ENCODE peak calls at places on chromosomes 5 and 9, in five cellular contexts. One of them, this sample, is unnamed.

GRCh38 chr9:137034039-137034708 is 2.3 kb upstream of the FUT7 start:
- DNase-seq in GM12878: no peak
- DNase-seq in SK-N-SH: peak; percentile 63
- DNase-seq in HepG2: no peak
- DNase-seq in K562: no peak
- DNase-seq in this sample: no peak

GRCh38 chr5:31385774-31386537 is 145.9 kb downstream of the DROSHA start:
- DNase-seq in GM12878: no peak
- DNase-seq in SK-N-SH: no peak
- DNase-seq in HepG2: peak; percentile 54
- DNase-seq in K562: no peak
- DNase-seq in this sample: no peak

GRCh38 chr5:131218392-131218791 is 45.5 kb upstream of the CDC42SE2 start:
- DNase-seq in GM12878: no peak
- DNase-seq in SK-N-SH: no peak
- DNase-seq in HepG2: no peak
- DNase-seq in K562: no peak
- DNase-seq in this sample: no peak

GRCh38 chr9:83013261-83013610 is 49.7 kb downstream of the RASEF start:
- DNase-seq in GM12878: no peak
- DNase-seq in SK-N-SH: no peak
- DNase-seq in HepG2: no peak
- DNase-seq in K562: no peak
- DNase-seq in this sample: no peak

GRCh38 chr5:171251519-171251918 is 57.5 kb upstream of the TLX3 start:
- DNase-seq in GM12878: no peak
- DNase-seq in SK-N-SH: no peak
- DNase-seq in HepG2: no peak
- DNase-seq in K562: no peak
- DNase-seq in this sample: no peak

GRCh38 chr9:93575706-93576295 is 583 bp upstream of the PHF2 start:
- DNase-seq in GM12878: no peak
- DNase-seq in SK-N-SH: peak; percentile 75
- DNase-seq in HepG2: no peak
- DNase-seq in K562: peak; percentile 83
- DNase-seq in this sample: peak; percentile 33

GRCh38 chr5:42021923-42022322 is 96.8 kb downstream of the FBXO4 start:
- DNase-seq in GM12878: no peak
- DNase-seq in SK-N-SH: no peak
- DNase-seq in HepG2: no peak
- DNase-seq in K562: no peak
- DNase-seq in this sample: no peak

GRCh38 chr5:109141499-109142200 is 268.1 kb downstream of the PJA2 start:
- DNase-seq in GM12878: no peak
- DNase-seq in SK-N-SH: no peak
- DNase-seq in HepG2: no peak
- DNase-seq in K562: peak; percentile 6
- DNase-seq in this sample: peak; percentile 19

GRCh38 chr9:79682076-79682736 is 110.4 kb downstream of the TLE4 start:
- DNase-seq in GM12878: no peak
- DNase-seq in SK-N-SH: no peak
- DNase-seq in HepG2: peak; percentile 24
- DNase-seq in K562: no peak
- DNase-seq in this sample: no peak

GRCh38 chr5:166637295-166637694 is 1654.2 kb upstream of the WWC1 start:
- DNase-seq in GM12878: no peak
- DNase-seq in SK-N-SH: no peak
- DNase-seq in HepG2: no peak
- DNase-seq in K562: no peak
- DNase-seq in this sample: no peak

GRCh38 chr9:21252727-21253547 is 13.1 kb upstream of the IFNA14 start:
- DNase-seq in GM12878: no peak
- DNase-seq in SK-N-SH: peak; percentile 9
- DNase-seq in HepG2: peak; percentile 10
- DNase-seq in K562: no peak
- DNase-seq in this sample: peak; percentile 50

GRCh38 chr5:73822989-73823339 is 197.0 kb downstream of the ARHGEF28 start:
- DNase-seq in GM12878: no peak
- DNase-seq in SK-N-SH: no peak
- DNase-seq in HepG2: peak; percentile 85
- DNase-seq in K562: no peak
- DNase-seq in this sample: no peak

GRCh38 chr5:101306391-101307137 is 403.5 kb upstream of the ST8SIA4 start:
- DNase-seq in GM12878: no peak
- DNase-seq in SK-N-SH: no peak
- DNase-seq in HepG2: no peak
- DNase-seq in K562: no peak
- DNase-seq in this sample: no peak

GRCh38 chr9:133763272-133764183 is 25.4 kb upstream of the SARDH start:
- DNase-seq in GM12878: no peak
- DNase-seq in SK-N-SH: no peak
- DNase-seq in HepG2: no peak
- DNase-seq in K562: no peak
- DNase-seq in this sample: no peak

GRCh38 chr5:65620021-65620420 is 4.1 kb downstream of the TRIM23 start:
- DNase-seq in GM12878: no peak
- DNase-seq in SK-N-SH: no peak
- DNase-seq in HepG2: no peak
- DNase-seq in K562: no peak
- DNase-seq in this sample: no peak

GRCh38 chr5:35853652-35854051 is 3.0 kb upstream of the IL7R start:
- DNase-seq in GM12878: no peak
- DNase-seq in SK-N-SH: no peak
- DNase-seq in HepG2: no peak
- DNase-seq in K562: no peak
- DNase-seq in this sample: no peak

DNA sequence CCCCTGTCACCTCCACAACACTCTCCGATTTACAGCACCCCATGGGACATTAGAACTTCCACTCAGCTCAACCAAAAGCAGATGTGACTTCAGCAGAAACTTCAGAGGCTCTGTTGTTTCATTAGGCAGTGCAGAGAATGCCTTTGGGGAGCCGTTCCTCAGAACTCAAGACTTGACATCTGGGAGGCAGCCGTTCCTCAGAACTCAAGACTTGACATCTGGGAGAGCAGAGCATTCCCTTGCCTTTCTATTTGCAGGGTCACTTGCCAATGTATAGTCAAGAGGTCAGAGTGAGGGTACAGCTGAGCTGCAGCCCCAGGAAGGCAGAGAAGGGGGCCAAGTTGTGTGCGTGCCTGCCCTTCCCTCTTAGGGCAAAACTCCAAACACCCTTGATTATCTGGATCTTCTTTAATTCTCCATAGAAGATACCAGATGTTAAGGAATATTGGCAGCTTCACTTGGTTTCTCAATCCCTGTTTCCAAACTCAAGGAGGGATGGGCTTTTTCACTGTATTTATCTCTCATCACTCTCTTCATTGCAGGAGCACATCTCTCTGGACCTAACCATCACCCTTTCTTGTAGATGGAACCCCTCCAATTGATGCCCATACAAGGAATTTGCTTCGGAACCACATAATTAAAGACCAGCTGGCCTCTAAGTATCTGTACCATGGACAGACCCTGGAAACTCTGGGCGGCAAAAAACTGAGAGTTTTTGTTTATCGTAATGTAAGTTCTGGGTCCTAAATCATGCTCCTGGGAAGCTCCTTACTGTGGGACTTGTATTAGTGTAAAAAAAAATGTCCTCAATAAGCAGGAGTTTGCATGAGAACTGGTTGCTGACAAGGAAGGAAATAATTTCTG is 25.6 kb downstream of the TGFBI start:
- DNase-seq in GM12878: no peak
- DNase-seq in SK-N-SH: no peak
- DNase-seq in HepG2: no peak
- DNase-seq in K562: no peak
- DNase-seq in this sample: no peak
- TF ChIP-seq FOXM1 in GM12878: no peak
- TF ChIP-seq FOXM1 in SK-N-SH: no peak
- TF ChIP-seq FOXM1 in HepG2: no peak
- TF ChIP-seq FOXM1 in K562: no peak
- TF ChIP-seq FOXM1 in this sample: no peak

GRCh38 chr5:107289030-107289714 is 381.6 kb downstream of the EFNA5 start:
- DNase-seq in GM12878: peak; percentile 91
- DNase-seq in SK-N-SH: no peak
- DNase-seq in HepG2: no peak
- DNase-seq in K562: no peak
- DNase-seq in this sample: no peak

GRCh38 chr5:107286447-107287098 is 384.2 kb downstream of the EFNA5 start:
- DNase-seq in GM12878: no peak
- DNase-seq in SK-N-SH: no peak
- DNase-seq in HepG2: no peak
- DNase-seq in K562: no peak
- DNase-seq in this sample: no peak

GRCh38 chr5:107282061-107282460 is 388.7 kb downstream of the EFNA5 start:
- DNase-seq in GM12878: no peak
- DNase-seq in SK-N-SH: no peak
- DNase-seq in HepG2: no peak
- DNase-seq in K562: no peak
- DNase-seq in this sample: no peak

GRCh38 chr5:107284822-107285510 is 385.8 kb downstream of the EFNA5 start:
- DNase-seq in GM12878: no peak
- DNase-seq in SK-N-SH: no peak
- DNase-seq in HepG2: no peak
- DNase-seq in K562: no peak
- DNase-seq in this sample: no peak

GRCh38 chr5:107285772-107286171 is 385.0 kb downstream of the EFNA5 start:
- DNase-seq in GM12878: no peak
- DNase-seq in SK-N-SH: no peak
- DNase-seq in HepG2: no peak
- DNase-seq in K562: no peak
- DNase-seq in this sample: no peak
- TF ChIP-seq FOXM1 in GM12878: peak; percentile 23
- TF ChIP-seq FOXM1 in SK-N-SH: no peak
- TF ChIP-seq FOXM1 in HepG2: no peak
- TF ChIP-seq FOXM1 in K562: no peak
- TF ChIP-seq FOXM1 in this sample: no peak

GRCh38 chr9:135070964-135071735 is 16.3 kb upstream of the OLFM1 start:
- DNase-seq in GM12878: no peak
- DNase-seq in SK-N-SH: no peak
- DNase-seq in HepG2: no peak
- DNase-seq in K562: no peak
- DNase-seq in this sample: no peak
- TF ChIP-seq FOXM1 in GM12878: no peak
- TF ChIP-seq FOXM1 in SK-N-SH: no peak
- TF ChIP-seq FOXM1 in HepG2: no peak
- TF ChIP-seq FOXM1 in K562: no peak
- TF ChIP-seq FOXM1 in this sample: no peak

GRCh38 chr5:16856531-16856930 is 79.6 kb downstream of the MYO10 start:
- DNase-seq in GM12878: no peak
- DNase-seq in SK-N-SH: no peak
- DNase-seq in HepG2: no peak
- DNase-seq in K562: no peak
- DNase-seq in this sample: no peak
- TF ChIP-seq FOXM1 in GM12878: no peak
- TF ChIP-seq FOXM1 in SK-N-SH: no peak
- TF ChIP-seq FOXM1 in HepG2: no peak
- TF ChIP-seq FOXM1 in K562: no peak
- TF ChIP-seq FOXM1 in this sample: no peak

GRCh38 chr9:10005206-10005605 is 607.6 kb downstream of the PTPRD start:
- DNase-seq in GM12878: no peak
- DNase-seq in SK-N-SH: no peak
- DNase-seq in HepG2: no peak
- DNase-seq in K562: no peak
- DNase-seq in this sample: no peak
- TF ChIP-seq FOXM1 in GM12878: no peak
- TF ChIP-seq FOXM1 in SK-N-SH: no peak
- TF ChIP-seq FOXM1 in HepG2: no peak
- TF ChIP-seq FOXM1 in K562: no peak
- TF ChIP-seq FOXM1 in this sample: no peak

GRCh38 chr9:131008909-131009618 is at the start of gene LAMC3:
- DNase-seq in GM12878: no peak
- DNase-seq in SK-N-SH: peak; percentile 84
- DNase-seq in HepG2: no peak
- DNase-seq in K562: peak; percentile 67
- DNase-seq in this sample: peak; percentile 71
- TF ChIP-seq FOXM1 in GM12878: no peak
- TF ChIP-seq FOXM1 in SK-N-SH: no peak
- TF ChIP-seq FOXM1 in HepG2: no peak
- TF ChIP-seq FOXM1 in K562: no peak
- TF ChIP-seq FOXM1 in this sample: peak; percentile 40

GRCh38 chr5:172274951-172275753 is 8.4 kb downstream of the UBTD2 start:
- DNase-seq in GM12878: peak; percentile 55
- DNase-seq in SK-N-SH: no peak
- DNase-seq in HepG2: no peak
- DNase-seq in K562: no peak
- DNase-seq in this sample: no peak
- TF ChIP-seq FOXM1 in GM12878: peak; percentile 18
- TF ChIP-seq FOXM1 in SK-N-SH: no peak
- TF ChIP-seq FOXM1 in HepG2: no peak
- TF ChIP-seq FOXM1 in K562: no peak
- TF ChIP-seq FOXM1 in this sample: no peak

GRCh38 chr5:763998-764781 is 20.3 kb downstream of the ZDHHC11B start:
- DNase-seq in GM12878: no peak
- DNase-seq in SK-N-SH: peak; percentile 31
- DNase-seq in HepG2: no peak
- DNase-seq in K562: no peak
- DNase-seq in this sample: no peak
- TF ChIP-seq FOXM1 in GM12878: no peak
- TF ChIP-seq FOXM1 in SK-N-SH: no peak
- TF ChIP-seq FOXM1 in HepG2: no peak
- TF ChIP-seq FOXM1 in K562: no peak
- TF ChIP-seq FOXM1 in this sample: no peak

GRCh38 chr5:38466444-38467189 is 89.8 kb downstream of the LIFR start:
- DNase-seq in GM12878: no peak
- DNase-seq in SK-N-SH: no peak
- DNase-seq in HepG2: no peak
- DNase-seq in K562: no peak
- DNase-seq in this sample: no peak
- TF ChIP-seq FOXM1 in GM12878: no peak
- TF ChIP-seq FOXM1 in SK-N-SH: no peak
- TF ChIP-seq FOXM1 in HepG2: no peak
- TF ChIP-seq FOXM1 in K562: no peak
- TF ChIP-seq FOXM1 in this sample: no peak

This sample was measured in HEK293T.